ENCODE peak calls at places on chromosomes 5 and 9, in eight cellular contexts. C is omental fat pad, O is GM13976, N is HFFc6, B is neural progenitor cell, T is stomach, A is heart right ventricle, D is HepG2. F is an unnamed sample.

GRCh38 chr5:127899214-127899610 is 184.4 kb upstream of the SLC12A2 start:
- DNase-seq in C (no peak), O (no peak), N (no peak), B (no peak), T (no peak), A (no peak), D (no peak), F (no peak)

GRCh38 chr9:72954431-72955420 is 1.9 kb upstream of the ALDH1A1 start:
- DNase-seq in C (no peak), O (no peak), N (no peak), B (no peak), T (no peak), A (no peak), D (no peak), F (peak; percentile 86)

GRCh38 chr9:87878930-87879603 is 3.6 kb upstream of the SPATA31E1 start:
- DNase-seq in C (no peak), O (no peak), N (peak; percentile 72), B (no peak), T (no peak), A (no peak), D (no peak), F (peak; percentile 78)

GRCh38 chr9:127311239-127311741 is 46.7 kb downstream of the GARNL3 start:
- DNase-seq in C (no peak), O (no peak), N (peak; percentile 55), B (peak; percentile 55), T (peak; percentile 65), A (peak; percentile 58), D (peak; percentile 30), F (peak; percentile 79)

GRCh38 chr9:123282343-123283047 is 14.1 kb upstream of the STRBP start:
- DNase-seq in C (no peak), O (no peak), N (no peak), B (no peak), T (peak; percentile 48), A (peak; percentile 68), D (no peak), F (no peak)

GRCh38 chr9:83572524-83572923 is 34.3 kb upstream of the FRMD3 start:
- DNase-seq in C (no peak), O (no peak), N (no peak), B (no peak), T (no peak), A (no peak), D (no peak), F (peak; percentile 63)

GRCh38 chr5:142785211-142785610 is 15.0 kb downstream of the ARHGAP26 start:
- DNase-seq in C (no peak), O (no peak), N (no peak), B (no peak), T (no peak), A (no peak), D (no peak), F (no peak)

GRCh38 chr5:72509401-72509800 is 2.2 kb upstream of the ZNF366 start:
- DNase-seq in C (no peak), O (no peak), N (no peak), B (no peak), T (no peak), A (peak; percentile 72), D (no peak), F (peak; percentile 26)

GRCh38 chr9:108963459-108964143 is 29.4 kb downstream of the ABITRAM start:
- DNase-seq in C (no peak), O (no peak), N (peak; percentile 10), B (no peak), T (no peak), A (peak; percentile 23), D (no peak), F (peak; percentile 15)

GRCh38 chr9:130018260-130018659 is 24.7 kb downstream of the FNBP1 start:
- DNase-seq in C (no peak), O (no peak), N (no peak), B (no peak), T (no peak), A (no peak), D (no peak), F (no peak)

GRCh38 chr9:119967867-119968535 is 598.8 kb upstream of the BRINP1 start:
- DNase-seq in C (no peak), O (no peak), N (no peak), B (no peak), T (no peak), A (no peak), D (no peak), F (no peak)

GRCh38 chr9:79482078-79482477 is 89.7 kb upstream of the TLE4 start:
- DNase-seq in C (no peak), O (no peak), N (no peak), B (no peak), T (no peak), A (no peak), D (no peak), F (no peak)

DNA sequence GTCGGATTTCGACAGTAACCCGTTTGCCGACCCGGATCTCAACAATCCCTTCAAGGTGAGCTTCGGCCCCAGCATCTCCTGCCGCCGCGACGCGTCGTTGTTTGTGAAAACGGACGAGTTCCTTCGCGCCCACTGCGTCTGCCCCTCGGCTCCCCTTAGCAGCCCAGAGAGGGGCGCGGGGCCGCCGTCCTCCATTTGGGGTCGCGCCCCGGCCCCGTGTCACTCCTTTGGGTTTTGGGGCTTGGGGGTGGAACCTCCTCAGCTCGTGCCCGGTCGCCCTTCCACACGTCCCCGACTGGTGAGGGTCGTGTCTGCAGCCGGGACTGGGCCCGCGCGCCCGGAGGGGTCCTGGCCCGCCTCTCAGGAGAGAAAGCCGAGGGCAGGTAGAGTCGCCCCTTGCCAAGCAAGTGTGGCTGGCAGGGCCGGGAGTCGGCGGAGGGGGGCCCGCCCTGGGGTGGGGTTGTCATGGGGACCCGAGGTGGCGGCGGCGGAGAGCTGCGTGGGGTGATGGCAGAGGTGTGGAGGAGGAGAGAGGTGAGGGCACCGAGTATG is 333 bp downstream of the SCAMP1 start:
- DNase-seq in C (peak; percentile 22), O (peak; percentile 64), N (no peak), B (no peak), T (peak; percentile 68), A (peak; percentile 37), D (no peak), F (no peak)
- TF ChIP-seq CTCF in C (no peak), O (no peak), N (no peak), B (no peak), T (no peak), A (no peak), D (no peak), F (no peak)

DNA sequence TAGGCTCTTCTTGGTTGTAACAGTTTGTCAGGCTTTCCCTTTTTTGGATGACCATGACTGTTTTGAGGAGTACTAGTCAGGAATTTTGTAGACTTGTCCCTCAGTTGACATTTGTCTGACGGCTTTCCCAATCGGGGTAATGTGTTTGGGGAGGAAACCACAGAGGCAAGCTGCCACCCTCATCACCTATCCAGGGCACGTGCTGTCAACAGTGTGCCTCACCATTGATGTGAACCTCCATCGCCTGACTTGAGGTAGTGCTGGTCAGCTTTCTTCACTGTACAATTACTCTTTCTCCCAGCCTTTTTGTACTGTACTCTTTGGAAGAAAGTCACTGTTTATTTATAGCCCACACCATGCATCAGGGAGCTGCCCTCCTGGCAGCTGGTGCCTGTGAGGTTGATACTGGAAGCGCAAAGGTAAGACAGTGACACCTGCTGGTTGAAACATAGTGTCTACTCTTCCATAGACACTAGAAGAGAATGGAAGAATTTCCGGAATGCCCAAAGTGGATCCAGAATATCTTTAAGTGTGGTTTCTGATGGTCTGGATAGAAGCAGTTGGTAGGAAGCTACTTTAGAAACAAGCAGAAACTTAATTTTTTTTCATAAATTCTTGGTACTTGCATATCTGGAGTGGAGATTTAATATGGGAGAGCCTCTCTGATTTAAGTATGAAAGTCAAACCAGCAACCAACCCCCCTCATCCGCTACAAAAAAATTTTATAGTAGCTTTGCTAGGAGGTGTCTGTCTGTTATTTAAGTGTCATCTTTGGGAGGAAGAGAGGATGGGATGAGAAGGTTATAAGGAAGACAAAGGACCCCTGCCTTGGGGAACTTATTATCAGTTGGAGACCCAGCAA is 69.3 kb downstream of the SNX30 start:
- DNase-seq in C (no peak), O (peak; percentile 49), N (peak; percentile 76), B (peak; percentile 76), T (peak; percentile 37), A (peak; percentile 68), D (peak; percentile 67), F (peak; percentile 79)
- TF ChIP-seq CTCF in C (peak; percentile 24), O (peak; percentile 44), N (peak; percentile 85), B (peak; percentile 82), T (no peak), A (peak; percentile 69), D (peak; percentile 84), F (peak; percentile 68)

GRCh38 chr5:35202319-35203111 is 27.8 kb downstream of the PRLR start:
- DNase-seq in C (peak; percentile 28), O (peak; percentile 29), N (peak; percentile 63), B (peak; percentile 74), T (peak; percentile 68), A (peak; percentile 26), D (peak; percentile 70), F (peak; percentile 42)
- TF ChIP-seq CTCF in C (no peak), O (peak; percentile 58), N (peak; percentile 80), B (peak; percentile 74), T (no peak), A (peak; percentile 48), D (peak; percentile 85), F (peak; percentile 67)

DNA sequence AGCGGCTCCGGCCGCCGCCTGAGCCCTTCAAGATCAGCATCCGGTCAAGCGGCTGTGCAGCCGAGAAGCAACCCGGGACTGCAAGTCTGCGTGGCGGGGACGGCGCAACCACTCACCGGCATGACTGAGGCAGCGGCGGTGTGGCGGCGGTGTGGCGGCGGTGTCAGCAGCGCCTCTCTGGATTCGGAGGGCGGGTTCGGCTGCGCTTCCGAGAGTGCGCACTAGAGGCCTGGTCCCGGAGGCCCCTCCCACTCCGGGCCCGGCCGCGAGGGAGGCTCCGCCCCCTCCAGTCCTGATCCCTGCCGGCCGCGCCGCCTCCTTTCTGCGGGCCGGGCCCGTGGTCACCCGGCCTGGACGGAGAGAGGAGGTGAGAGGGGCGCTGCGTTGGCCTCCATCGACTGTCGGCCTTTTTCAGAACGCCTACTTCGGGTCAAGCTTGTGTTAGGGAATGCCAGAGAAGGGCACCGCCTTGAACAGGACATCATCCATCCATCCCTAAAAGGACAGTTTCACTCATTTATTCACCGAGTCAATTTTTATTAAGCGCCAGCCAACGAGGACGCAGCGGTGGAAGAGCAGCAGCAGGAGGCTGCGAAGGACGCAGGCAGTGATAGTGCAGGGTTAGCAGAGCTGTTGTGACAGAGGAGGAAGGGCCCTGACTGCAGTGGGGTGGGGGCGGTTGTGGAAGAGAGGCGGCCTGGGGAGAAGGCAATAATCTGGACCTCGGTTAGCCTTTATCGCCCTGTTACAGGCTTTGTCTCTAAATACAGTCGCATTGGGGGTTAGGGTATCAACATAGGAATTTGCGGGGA is at the start of gene ATOX1:
- DNase-seq in C (peak; percentile 70), O (peak; percentile 99), N (peak; percentile 86), B (peak; percentile 97), T (peak; percentile 94), A (peak; percentile 92), D (peak; percentile 85), F (peak; percentile 83)
- TF ChIP-seq CTCF in C (no peak), O (peak; percentile 1), N (peak; percentile 51), B (peak; percentile 12), T (no peak), A (no peak), D (peak; percentile 41), F (peak; percentile 8)

GRCh38 chr5:146451411-146451810 is 4.3 kb downstream of the TCERG1 start:
- DNase-seq in C (no peak), O (no peak), N (no peak), B (no peak), T (no peak), A (no peak), D (no peak), F (no peak)
- TF ChIP-seq CTCF in C (no peak), O (no peak), N (peak; percentile 57), B (peak; percentile 43), T (no peak), A (no peak), D (peak; percentile 37), F (no peak)